ENCODE peak calls at places on chromosomes 13 and 19, in eight cellular contexts. S, W, F, X, Y, E, I and Z are unnamed samples.

GRCh38 chr19:2168619-2169424 is 5.1 kb downstream of the DOT1L start:
- DNase-seq in S (peak; percentile 95), W (peak; percentile 99), F (peak; percentile 100), X (peak; percentile 78), Y (peak; percentile 93), E (peak; percentile 86), I (peak; percentile 50), Z (no peak)

GRCh38 chr19:30253581-30253996 is 118.6 kb upstream of the ZNF536 start:
- DNase-seq in S (no peak), W (peak; percentile 58), F (peak; percentile 76), X (no peak), Y (peak; percentile 3), E (no peak), I (no peak), Z (no peak)

GRCh38 chr19:58338825-58339558 is 12.2 kb downstream of the ZSCAN22 start:
- DNase-seq in S (no peak), W (no peak), F (peak; percentile 12), X (no peak), Y (no peak), E (no peak), I (no peak), Z (peak; percentile 63)

GRCh38 chr19:56829586-56829985 is 10.9 kb downstream of the PEG3 start:
- DNase-seq in S (no peak), W (peak; percentile 25), F (no peak), X (no peak), Y (no peak), E (no peak), I (no peak), Z (no peak)

GRCh38 chr19:42111384-42111783 is 20.9 kb downstream of the POU2F2 start:
- DNase-seq in S (no peak), W (no peak), F (peak; percentile 87), X (no peak), Y (peak; percentile 39), E (no peak), I (no peak), Z (no peak)

GRCh38 chr13:111552891-111553637 is 232.6 kb downstream of the TEX29 start:
- DNase-seq in S (no peak), W (no peak), F (no peak), X (no peak), Y (no peak), E (no peak), I (no peak), Z (no peak)

GRCh38 chr13:77230560-77230959 is 96.3 kb downstream of the MYCBP2 start:
- DNase-seq in S (no peak), W (no peak), F (no peak), X (no peak), Y (no peak), E (no peak), I (no peak), Z (no peak)

GRCh38 chr19:54470991-54471782 is 1.9 kb downstream of the CDC42EP5 start:
- DNase-seq in S (no peak), W (no peak), F (no peak), X (no peak), Y (peak; percentile 47), E (no peak), I (no peak), Z (no peak)

GRCh38 chr13:51330741-51331140 is 8.8 kb upstream of the SERPINE3 start:
- DNase-seq in S (no peak), W (no peak), F (no peak), X (peak; percentile 9), Y (no peak), E (no peak), I (no peak), Z (no peak)

GRCh38 chr19:51258761-51259160 is 7.9 kb downstream of the SIGLECL1 start:
- DNase-seq in S (no peak), W (no peak), F (no peak), X (no peak), Y (no peak), E (no peak), I (no peak), Z (no peak)

GRCh38 chr19:40249781-40250180 is 23.3 kb upstream of the CCNP start:
- DNase-seq in S (no peak), W (no peak), F (no peak), X (no peak), Y (no peak), E (no peak), I (no peak), Z (no peak)

GRCh38 chr19:29662604-29663404 is 2.5 kb upstream of the PLEKHF1 start:
- DNase-seq in S (no peak), W (peak; percentile 70), F (peak; percentile 90), X (peak; percentile 63), Y (peak; percentile 67), E (no peak), I (no peak), Z (no peak)

GRCh38 chr19:48524221-48524620 is 12.6 kb upstream of the LMTK3 start:
- DNase-seq in S (no peak), W (no peak), F (no peak), X (no peak), Y (no peak), E (no peak), I (no peak), Z (no peak)

DNA sequence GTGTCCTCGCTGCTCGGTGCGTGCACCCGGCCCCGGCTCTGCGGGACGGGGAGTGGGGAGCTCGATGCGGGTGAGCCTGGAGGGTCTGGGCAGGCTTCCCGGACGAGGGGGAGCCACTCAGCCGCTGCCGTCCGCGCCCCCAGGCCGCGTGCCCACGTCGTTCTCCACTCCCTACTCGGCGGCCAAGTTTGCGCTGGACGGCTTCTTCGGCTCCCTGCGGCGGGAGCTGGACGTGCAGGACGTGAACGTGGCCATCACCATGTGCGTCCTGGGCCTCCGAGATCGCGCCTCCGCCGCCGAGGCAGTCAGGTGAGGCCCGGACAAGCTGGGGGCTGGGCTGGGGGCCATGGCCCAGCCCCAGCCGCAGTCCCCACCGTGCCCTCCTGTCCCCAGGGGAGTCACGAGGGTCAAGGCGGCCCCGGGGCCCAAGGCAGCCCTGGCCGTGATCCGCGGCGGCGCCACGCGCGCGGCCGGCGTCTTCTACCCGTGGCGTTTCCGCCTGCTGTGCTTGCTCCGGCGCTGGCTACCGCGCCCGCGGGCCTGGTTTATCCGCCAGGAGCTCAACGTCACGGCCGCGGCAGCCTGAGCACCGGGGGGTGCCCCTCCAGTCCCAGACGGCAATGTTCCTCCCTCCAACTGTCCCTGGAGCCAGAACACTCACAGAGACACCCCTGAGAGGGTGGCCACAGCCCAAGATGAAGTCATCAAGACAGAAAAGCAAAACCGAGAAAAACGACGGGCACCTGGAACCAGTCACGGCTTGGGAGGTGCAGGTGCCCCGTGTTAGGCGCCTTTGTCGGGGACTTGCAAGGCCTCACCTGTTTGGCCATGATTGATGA is 2.5 kb upstream of the RPL36 start:
- DNase-seq in S (no peak), W (no peak), F (no peak), X (no peak), Y (no peak), E (peak; percentile 30), I (no peak), Z (no peak)
- TF ChIP-seq CTCF in S (no peak), W (no peak), F (no peak), X (no peak), Y (peak; percentile 57), E (peak; percentile 18), I (no peak), Z (peak; percentile 25)

DNA sequence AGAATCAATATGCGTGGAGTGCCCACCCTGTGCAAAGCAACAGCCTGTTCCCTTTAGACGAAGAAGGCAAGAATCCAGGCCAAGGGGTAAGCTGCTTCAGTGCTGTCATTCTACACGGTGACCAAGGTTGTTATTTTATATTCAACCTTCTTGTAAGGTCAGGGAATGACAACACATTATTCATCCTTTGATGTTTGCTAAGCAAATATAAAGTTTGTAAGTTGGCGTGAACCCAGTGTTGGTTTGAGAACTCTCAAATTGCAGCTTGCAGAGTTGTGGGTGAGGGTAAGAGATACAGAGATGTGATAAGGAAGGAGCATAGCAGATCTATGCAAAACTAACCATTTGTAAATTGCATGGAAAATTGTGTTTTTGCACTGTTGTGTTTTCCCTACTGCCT is 436.7 kb downstream of the FGF9 start:
- DNase-seq in S (no peak), W (peak; percentile 43), F (no peak), X (no peak), Y (no peak), E (no peak), I (no peak), Z (no peak)
- TF ChIP-seq CTCF in S (no peak), W (no peak), F (no peak), X (no peak), Y (no peak), E (no peak), I (no peak), Z (no peak)

DNA sequence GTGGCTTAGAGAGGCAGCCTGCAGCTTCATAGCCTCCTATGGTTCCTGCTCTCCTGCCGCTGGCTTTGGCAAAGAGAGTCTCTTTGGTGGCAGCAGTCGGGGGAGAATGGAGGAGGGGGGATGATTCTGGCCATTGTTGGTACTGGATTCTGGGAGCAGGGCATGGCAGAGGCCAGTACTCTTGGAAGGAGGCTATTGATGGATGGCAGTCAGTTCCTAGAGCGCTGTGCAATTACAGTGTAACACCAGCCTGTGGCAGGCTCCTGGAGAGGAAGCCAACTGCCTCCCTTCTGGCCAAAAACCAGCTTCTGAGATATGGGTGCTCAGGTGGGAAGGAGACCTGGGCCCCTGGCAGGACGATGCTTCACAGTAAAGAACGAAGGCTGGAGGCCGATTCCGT is 47.9 kb upstream of the TMTC4 start:
- DNase-seq in S (no peak), W (no peak), F (no peak), X (no peak), Y (no peak), E (no peak), I (no peak), Z (no peak)
- TF ChIP-seq CTCF in S (no peak), W (no peak), F (no peak), X (no peak), Y (no peak), E (no peak), I (no peak), Z (no peak)

GRCh38 chr19:19226663-19227062 is 14.9 kb downstream of the NCAN start:
- DNase-seq in S (no peak), W (no peak), F (no peak), X (no peak), Y (no peak), E (no peak), I (no peak), Z (no peak)

GRCh38 chr19:19223636-19224035 is 11.9 kb downstream of the NCAN start:
- DNase-seq in S (no peak), W (no peak), F (no peak), X (no peak), Y (no peak), E (no peak), I (no peak), Z (no peak)

GRCh38 chr19:19226204-19226603 is 14.4 kb downstream of the NCAN start:
- DNase-seq in S (no peak), W (no peak), F (no peak), X (no peak), Y (no peak), E (no peak), I (no peak), Z (no peak)

GRCh38 chr19:19224150-19224851 is 12.5 kb downstream of the NCAN start:
- DNase-seq in S (no peak), W (no peak), F (no peak), X (no peak), Y (no peak), E (no peak), I (no peak), Z (no peak)

DNA sequence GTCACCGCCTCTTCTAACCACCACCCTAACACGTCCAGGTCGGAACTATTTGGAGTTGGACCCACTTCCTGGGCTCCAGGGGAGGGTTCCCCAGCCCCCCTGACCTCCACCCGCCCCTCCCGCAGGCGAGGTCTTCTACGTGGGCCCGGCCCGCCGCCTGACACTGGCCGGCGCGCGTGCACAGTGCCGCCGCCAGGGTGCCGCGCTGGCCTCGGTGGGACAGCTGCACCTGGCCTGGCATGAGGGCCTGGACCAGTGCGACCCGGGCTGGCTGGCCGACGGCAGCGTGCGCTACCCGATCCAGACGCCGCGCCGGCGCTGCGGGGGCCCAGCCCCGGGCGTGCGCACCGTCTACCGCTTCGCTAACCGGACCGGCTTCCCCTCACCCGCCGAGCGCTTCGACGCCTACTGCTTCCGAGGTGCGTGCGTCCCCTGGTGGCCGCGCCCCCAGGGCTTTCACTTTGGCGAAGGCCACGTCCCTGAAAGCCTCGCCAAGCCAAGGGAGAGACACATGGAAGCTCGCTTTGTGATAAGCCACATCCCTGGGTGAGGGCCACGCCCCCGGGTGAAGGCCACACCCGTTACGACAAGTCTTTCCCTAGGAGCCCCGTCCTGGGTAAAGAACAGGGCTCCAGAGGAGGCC is 13.2 kb downstream of the NCAN start:
- DNase-seq in S (peak; percentile 85), W (peak; percentile 90), F (peak; percentile 41), X (no peak), Y (peak; percentile 84), E (peak; percentile 65), I (peak; percentile 62), Z (peak; percentile 64)
- TF ChIP-seq CTCF in S (peak; percentile 91), W (peak; percentile 36), F (peak; percentile 55), X (peak; percentile 76), Y (peak; percentile 89), E (peak; percentile 76), I (peak; percentile 76), Z (peak; percentile 60)